ENCODE peak calls at places on chromosomes 7 and 10, in nine cellular contexts. A is WTC11; F is HTR-8/SVneo; G is NCI-H2171 treated with DMSO at 0.1 percent for 48 hours; B is ovary; N is activated CD8-positive, alpha-beta memory T cell treated with anti-CD3 and anti-CD28 coated beads for 4 hours; Q is G401; S is CMK; H is AG08395. L is an unnamed sample.

GRCh38 chr10:129056734-129057689 is 410.0 kb upstream of the MGMT start:
- DNase-seq in A (no peak), F (no peak), G (no peak), B (no peak), N (no peak), Q (no peak), S (no peak), H (no peak), L (no peak)

GRCh38 chr7:123876557-123877256 is 31.7 kb downstream of the HYAL4 start:
- DNase-seq in A (no peak), F (no peak), G (no peak), B (no peak), N (no peak), Q (no peak), S (no peak), H (no peak), L (no peak)

GRCh38 chr7:48421357-48421756 is 250.1 kb downstream of the ABCA13 start:
- DNase-seq in A (no peak), F (no peak), G (no peak), B (no peak), N (no peak), Q (no peak), S (no peak), H (no peak), L (no peak)

GRCh38 chr7:134449596-134450194 is 9.2 kb downstream of the AKR1B1 start:
- DNase-seq in A (no peak), F (no peak), G (no peak), B (no peak), N (no peak), Q (no peak), S (no peak), H (no peak), L (no peak)

GRCh38 chr10:95327367-95327766 is 36.6 kb upstream of the PDLIM1 start:
- DNase-seq in A (no peak), F (no peak), G (peak), B (no peak), N (no peak), Q (no peak), S (no peak), H (no peak), L (no peak)

GRCh38 chr10:101018118-101018599 is 12.8 kb downstream of the PDZD7 start:
- DNase-seq in A (no peak), F (no peak), G (no peak), B (no peak), N (no peak), Q (no peak), S (no peak), H (no peak), L (no peak)

GRCh38 chr10:46240684-46241565 is 45.9 kb upstream of the ANTXRL start:
- DNase-seq in A (no peak), F (no peak), G (no peak), B (no peak), N (no peak), Q (no peak), S (no peak), H (no peak), L (no peak)

GRCh38 chr10:59098387-59098786 is 78.1 kb upstream of the PHYHIPL start:
- DNase-seq in A (no peak), F (no peak), G (no peak), B (no peak), N (no peak), Q (peak), S (no peak), H (peak), L (peak)

GRCh38 chr7:92135100-92135429 is 788 bp upstream of the CYP51A1 start:
- DNase-seq in A (no peak), F (no peak), G (peak), B (no peak), N (no peak), Q (no peak), S (no peak), H (peak), L (no peak)

GRCh38 chr7:88922944-88923343 is 127.4 kb upstream of the TEX47 start:
- DNase-seq in A (no peak), F (no peak), G (no peak), B (no peak), N (no peak), Q (no peak), S (no peak), H (no peak), L (no peak)

GRCh38 chr7:104960741-104961479 is 53.1 kb upstream of the KMT2E start:
- DNase-seq in A (no peak), F (no peak), G (no peak), B (no peak), N (no peak), Q (no peak), S (no peak), H (no peak), L (no peak)

GRCh38 chr10:7185367-7185690 is 225.5 kb downstream of the SFMBT2 start:
- DNase-seq in A (no peak), F (no peak), G (no peak), B (no peak), N (no peak), Q (no peak), S (no peak), H (no peak), L (no peak)

GRCh38 chr10:29748109-29748650 is 113.4 kb upstream of the SVIL start:
- DNase-seq in A (no peak), F (no peak), G (no peak), B (no peak), N (no peak), Q (no peak), S (no peak), H (no peak), L (no peak)

L was measured in SK-N-MC.